ENCODE peak calls at places on chromosomes 2 and 18, in six cellular contexts. T is hepatic stellate cell; C is activated CD8-positive, alpha-beta T cell treated with anti-CD3 and anti-CD28 coated beads for 36 hours; O is HCEC 1CT; H is amygdala; M is anterior cingulate cortex. L is an unnamed sample.

GRCh38 chr2:240232961-240233890 is 92.8 kb upstream of the OTOS start:
- DNase-seq in T (peak; percentile 97), C (peak; percentile 82), O (peak; percentile 72), H (peak; percentile 69), M (peak; percentile 87), L (peak; percentile 93)

GRCh38 chr2:44553456-44553855 is 191.7 kb downstream of the CAMKMT start:
- DNase-seq in T (no peak), C (no peak), O (peak; percentile 87), H (no peak), M (no peak), L (no peak)

GRCh38 chr2:181456660-181457120 is 496 bp upstream of the ITGA4 start:
- DNase-seq in T (peak; percentile 31), C (peak; percentile 87), O (peak; percentile 34), H (no peak), M (no peak), L (no peak)

GRCh38 chr2:88724643-88725332 is 33.3 kb downstream of the RPIA start:
- DNase-seq in T (no peak), C (no peak), O (no peak), H (no peak), M (no peak), L (no peak)

GRCh38 chr2:60385648-60386047 is 167.8 kb downstream of the BCL11A start:
- DNase-seq in T (peak; percentile 59), C (no peak), O (no peak), H (no peak), M (no peak), L (no peak)

GRCh38 chr2:241848761-241849615 is 9.7 kb downstream of the PDCD1 start:
- DNase-seq in T (peak; percentile 6), C (no peak), O (no peak), H (no peak), M (no peak), L (no peak)

GRCh38 chr2:73987109-73987947 is 2.6 kb downstream of the TET3 start:
- DNase-seq in T (no peak), C (peak; percentile 70), O (no peak), H (peak; percentile 19), M (peak; percentile 43), L (peak; percentile 53)

GRCh38 chr18:9779630-9780029 is 71.5 kb downstream of the RAB31 start:
- DNase-seq in T (no peak), C (no peak), O (peak; percentile 32), H (no peak), M (no peak), L (peak; percentile 65)

GRCh38 chr2:223537669-223538601 is 64.2 kb downstream of the SCG2 start:
- DNase-seq in T (no peak), C (no peak), O (no peak), H (no peak), M (peak; percentile 17), L (no peak)

GRCh38 chr2:110674620-110675555 is 3.0 kb downstream of the BUB1 start:
- DNase-seq in T (peak; percentile 62), C (peak; percentile 58), O (peak; percentile 20), H (no peak), M (no peak), L (peak; percentile 13)

GRCh38 chr2:127651381-127651809 is 5.4 kb downstream of the GPR17 start:
- DNase-seq in T (no peak), C (no peak), O (no peak), H (no peak), M (no peak), L (no peak)

GRCh38 chr2:20526666-20527065 is 79.8 kb downstream of the RHOB start:
- DNase-seq in T (no peak), C (no peak), O (no peak), H (no peak), M (no peak), L (peak; percentile 61)

GRCh38 chr2:8393506-8393905 is 288.4 kb upstream of the ID2 start:
- DNase-seq in T (no peak), C (no peak), O (no peak), H (no peak), M (no peak), L (no peak)

GRCh38 chr2:201842131-201842530 is 35.8 kb downstream of the CDK15 start:
- DNase-seq in T (no peak), C (no peak), O (no peak), H (no peak), M (no peak), L (no peak)

GRCh38 chr2:177393381-177393780 is 808 bp downstream of the AGPS start:
- DNase-seq in T (no peak), C (peak; percentile 23), O (no peak), H (no peak), M (no peak), L (peak; percentile 4)

GRCh38 chr18:32911660-32912284 is 138.9 kb upstream of the KLHL14 start:
- DNase-seq in T (no peak), C (no peak), O (peak; percentile 91), H (no peak), M (no peak), L (no peak)

GRCh38 chr2:37768491-37768925 is 97.1 kb upstream of the CDC42EP3 start:
- DNase-seq in T (peak; percentile 77), C (no peak), O (peak; percentile 95), H (no peak), M (no peak), L (peak; percentile 58)

GRCh38 chr2:136238552-136239346 is 120.8 kb upstream of the CXCR4 start:
- DNase-seq in T (no peak), C (peak; percentile 48), O (peak; percentile 83), H (no peak), M (no peak), L (no peak)

GRCh38 chr2:197113221-197113831 is 186.8 kb upstream of the PGAP1 start:
- DNase-seq in T (no peak), C (no peak), O (peak; percentile 45), H (no peak), M (no peak), L (no peak)

GRCh38 chr2:38214209-38214717 is 138.3 kb upstream of the CYP1B1 start:
- DNase-seq in T (no peak), C (peak; percentile 30), O (no peak), H (no peak), M (no peak), L (no peak)

GRCh38 chr2:114049826-114050225 is 159.9 kb downstream of the ACTR3 start:
- DNase-seq in T (no peak), C (no peak), O (no peak), H (no peak), M (no peak), L (no peak)

GRCh38 chr18:63322908-63323634 is 3.5 kb upstream of the BCL2 start:
- DNase-seq in T (peak; percentile 60), C (peak; percentile 73), O (peak; percentile 71), H (peak; percentile 49), M (peak; percentile 62), L (peak; percentile 60)

GRCh38 chr2:1011018-1011405 is 60.4 kb downstream of the SNTG2 start:
- DNase-seq in T (no peak), C (no peak), O (no peak), H (no peak), M (no peak), L (no peak)

GRCh38 chr18:24814521-24814920 is 354.1 kb downstream of the HRH4 start:
- DNase-seq in T (no peak), C (no peak), O (no peak), H (no peak), M (peak; percentile 22), L (no peak)

GRCh38 chr2:41993086-41993812 is 54.6 kb upstream of the PKDCC start:
- DNase-seq in T (no peak), C (no peak), O (no peak), H (no peak), M (no peak), L (no peak)

GRCh38 chr2:43157506-43158232 is 68.7 kb downstream of the ZFP36L2 start:
- DNase-seq in T (no peak), C (no peak), O (peak; percentile 8), H (no peak), M (no peak), L (no peak)

GRCh38 chr18:64119916-64120315 is 29.0 kb downstream of the LINC00305 start:
- DNase-seq in T (no peak), C (no peak), O (no peak), H (no peak), M (no peak), L (no peak)

GRCh38 chr2:150374562-150374961 is 112.9 kb downstream of the RND3 start:
- DNase-seq in T (no peak), C (no peak), O (no peak), H (no peak), M (no peak), L (no peak)

GRCh38 chr2:232761301-232761907 is 15.0 kb downstream of the KCNJ13 start:
- DNase-seq in T (no peak), C (peak; percentile 47), O (peak; percentile 26), H (no peak), M (no peak), L (peak; percentile 57)

GRCh38 chr2:161165266-161165665 is 5.0 kb downstream of the TANK start:
- DNase-seq in T (peak; percentile 18), C (no peak), O (peak; percentile 80), H (no peak), M (no peak), L (no peak)